ENCODE peak calls at places on chromosomes 1 and 21, in seven cellular contexts. One of them, this sample, is unnamed.

GRCh38 chr1:11520531-11521233 is 41.7 kb downstream of the DISP3 start:
- DNase-seq in mesenchymal stem cell: no peak
- DNase-seq in IMR-90: no peak
- DNase-seq in neuronal stem cell: no peak
- DNase-seq in mesendoderm: no peak
- DNase-seq in trophoblast cell: no peak
- DNase-seq in H1: no peak
- DNase-seq in this sample: no peak

GRCh38 chr1:57064379-57064778 is 98.6 kb upstream of the C8B start:
- DNase-seq in mesenchymal stem cell: no peak
- DNase-seq in H1: no peak
- DNase-seq in trophoblast cell: no peak
- DNase-seq in neuronal stem cell: no peak
- DNase-seq in IMR-90: no peak
- DNase-seq in mesendoderm: no peak
- DNase-seq in this sample: no peak

GRCh38 chr1:208132287-208132882 is 111.8 kb downstream of the PLXNA2 start:
- DNase-seq in IMR-90: peak; percentile 42
- DNase-seq in mesendoderm: peak; percentile 90
- DNase-seq in trophoblast cell: peak; percentile 85
- DNase-seq in H1: peak; percentile 54
- DNase-seq in mesenchymal stem cell: peak; percentile 70
- DNase-seq in neuronal stem cell: peak; percentile 70
- DNase-seq in this sample: peak; percentile 88

GRCh38 chr1:201447911-201448871 is 20.8 kb downstream of the PHLDA3 start:
- DNase-seq in H1: peak; percentile 79
- DNase-seq in IMR-90: peak; percentile 70
- DNase-seq in neuronal stem cell: peak; percentile 69
- DNase-seq in mesenchymal stem cell: peak; percentile 72
- DNase-seq in trophoblast cell: peak; percentile 72
- DNase-seq in mesendoderm: peak; percentile 88
- DNase-seq in this sample: peak; percentile 92

GRCh38 chr21:46119565-46120271 is 21.8 kb downstream of the COL6A2 start:
- DNase-seq in neuronal stem cell: no peak
- DNase-seq in mesenchymal stem cell: no peak
- DNase-seq in trophoblast cell: no peak
- DNase-seq in mesendoderm: no peak
- DNase-seq in IMR-90: no peak
- DNase-seq in H1: no peak
- DNase-seq in this sample: peak; percentile 20

GRCh38 chr1:226687476-226687875 is 51.6 kb downstream of the ITPKB start:
- DNase-seq in mesendoderm: no peak
- DNase-seq in H1: no peak
- DNase-seq in neuronal stem cell: no peak
- DNase-seq in mesenchymal stem cell: no peak
- DNase-seq in trophoblast cell: no peak
- DNase-seq in IMR-90: no peak
- DNase-seq in this sample: no peak

GRCh38 chr1:94180650-94181049 is 56.7 kb downstream of the ARHGAP29 start:
- DNase-seq in IMR-90: peak; percentile 16
- DNase-seq in mesenchymal stem cell: no peak
- DNase-seq in H1: no peak
- DNase-seq in neuronal stem cell: no peak
- DNase-seq in mesendoderm: no peak
- DNase-seq in trophoblast cell: no peak
- DNase-seq in this sample: no peak

GRCh38 chr1:58979677-58980076 is 195.8 kb upstream of the JUN start:
- DNase-seq in mesendoderm: no peak
- DNase-seq in mesenchymal stem cell: no peak
- DNase-seq in neuronal stem cell: no peak
- DNase-seq in IMR-90: no peak
- DNase-seq in trophoblast cell: no peak
- DNase-seq in H1: no peak
- DNase-seq in this sample: no peak

GRCh38 chr1:99004270-99005141 is at the start of gene PLPPR5:
- DNase-seq in neuronal stem cell: peak; percentile 23
- DNase-seq in trophoblast cell: peak; percentile 41
- DNase-seq in mesenchymal stem cell: peak; percentile 31
- DNase-seq in mesendoderm: peak; percentile 45
- DNase-seq in H1: no peak
- DNase-seq in IMR-90: peak; percentile 19
- DNase-seq in this sample: peak; percentile 61

GRCh38 chr1:105088166-105088565 is 1338.5 kb downstream of the AMY1C start:
- DNase-seq in H1: no peak
- DNase-seq in trophoblast cell: no peak
- DNase-seq in IMR-90: no peak
- DNase-seq in neuronal stem cell: no peak
- DNase-seq in mesenchymal stem cell: no peak
- DNase-seq in mesendoderm: no peak
- DNase-seq in this sample: no peak

GRCh38 chr1:44423706-44424546 is 18.9 kb downstream of the RNF220 start:
- DNase-seq in IMR-90: peak; percentile 35
- DNase-seq in trophoblast cell: no peak
- DNase-seq in neuronal stem cell: no peak
- DNase-seq in mesenchymal stem cell: no peak
- DNase-seq in H1: no peak
- DNase-seq in mesendoderm: no peak
- DNase-seq in this sample: no peak

GRCh38 chr21:43916691-43917514 is 51.9 kb downstream of the AGPAT3 start:
- DNase-seq in IMR-90: peak; percentile 21
- DNase-seq in trophoblast cell: no peak
- DNase-seq in neuronal stem cell: no peak
- DNase-seq in mesenchymal stem cell: no peak
- DNase-seq in H1: no peak
- DNase-seq in mesendoderm: no peak
- DNase-seq in this sample: no peak

GRCh38 chr21:45555557-45556301 is 13.5 kb upstream of the SLC19A1 start:
- DNase-seq in IMR-90: peak; percentile 86
- DNase-seq in neuronal stem cell: peak; percentile 82
- DNase-seq in mesenchymal stem cell: peak; percentile 88
- DNase-seq in H1: peak; percentile 83
- DNase-seq in trophoblast cell: peak; percentile 74
- DNase-seq in mesendoderm: peak; percentile 96
- DNase-seq in this sample: peak; percentile 92

DNA sequence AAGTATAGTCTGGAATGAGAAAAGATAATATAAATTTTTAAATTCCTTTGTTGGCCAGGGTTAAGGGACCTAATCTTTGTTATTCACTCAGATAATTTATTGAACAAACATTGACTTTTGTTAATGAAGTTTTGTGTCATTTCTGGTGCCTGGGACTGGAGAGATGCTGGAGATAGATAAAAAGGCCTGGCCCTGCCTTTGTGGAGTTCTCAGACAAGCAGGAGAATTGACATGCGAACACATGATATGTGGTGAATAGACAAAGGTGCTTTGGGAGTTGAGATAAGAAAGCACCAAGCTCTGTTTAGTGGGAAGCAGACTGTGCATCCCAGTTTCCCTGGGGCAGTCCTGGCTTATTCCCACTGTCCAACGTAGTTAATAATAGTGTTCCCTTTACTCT is 8.5 kb downstream of the C1orf21 start:
- DNase-seq in neuronal stem cell: no peak
- DNase-seq in trophoblast cell: no peak
- DNase-seq in mesenchymal stem cell: no peak
- DNase-seq in H1: no peak
- DNase-seq in mesendoderm: no peak
- DNase-seq in IMR-90: no peak
- DNase-seq in this sample: no peak
- H3K18ac ChIP-seq in neuronal stem cell: no peak overlapping the region
- H3K18ac ChIP-seq in trophoblast cell: no peak overlapping the region
- H3K18ac ChIP-seq in mesenchymal stem cell: no peak overlapping the region
- H3K18ac ChIP-seq in H1: no peak overlapping the region
- H3K18ac ChIP-seq in mesendoderm: no peak overlapping the region
- H3K18ac ChIP-seq in IMR-90: no peak overlapping the region
- H3K18ac ChIP-seq in this sample: no peak overlapping the region

DNA sequence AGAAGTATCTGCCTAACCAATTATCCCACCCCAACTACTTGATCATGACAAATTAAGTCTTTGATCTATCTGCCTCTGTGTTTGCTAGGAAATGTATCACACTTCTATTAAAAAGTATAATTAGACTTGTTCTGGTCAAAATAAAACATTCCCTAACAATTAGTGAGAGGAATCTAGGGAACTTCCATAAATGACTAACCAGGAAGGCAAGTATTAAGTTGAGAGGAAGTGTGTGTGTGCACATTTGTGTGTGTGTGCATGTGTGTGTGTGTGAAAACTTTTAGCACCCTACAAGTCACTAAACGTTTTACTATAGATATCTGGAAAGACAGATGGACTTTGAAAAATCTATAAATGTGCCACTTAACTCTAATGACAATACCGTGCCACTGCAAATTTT is 566.9 kb downstream of the PTPRC start:
- DNase-seq in trophoblast cell: no peak
- DNase-seq in mesendoderm: no peak
- DNase-seq in H1: no peak
- DNase-seq in mesenchymal stem cell: no peak
- DNase-seq in IMR-90: peak; percentile 23
- DNase-seq in neuronal stem cell: no peak
- DNase-seq in this sample: no peak
- H3K18ac ChIP-seq in trophoblast cell: no peak overlapping the region
- H3K18ac ChIP-seq in mesendoderm: no peak overlapping the region
- H3K18ac ChIP-seq in H1: no peak overlapping the region
- H3K18ac ChIP-seq in mesenchymal stem cell: no peak overlapping the region
- H3K18ac ChIP-seq in IMR-90: no peak overlapping the region
- H3K18ac ChIP-seq in neuronal stem cell: no peak overlapping the region
- H3K18ac ChIP-seq in this sample: no peak overlapping the region

GRCh38 chr1:87800006-87800405 is 471.3 kb downstream of the LMO4 start:
- DNase-seq in trophoblast cell: peak; percentile 31
- DNase-seq in IMR-90: peak; percentile 40
- DNase-seq in H1: no peak
- DNase-seq in mesendoderm: no peak
- DNase-seq in neuronal stem cell: no peak
- DNase-seq in mesenchymal stem cell: peak; percentile 3
- DNase-seq in this sample: no peak

GRCh38 chr1:87795615-87796337 is 467.1 kb downstream of the LMO4 start:
- DNase-seq in H1: no peak
- DNase-seq in IMR-90: peak; percentile 15
- DNase-seq in mesendoderm: no peak
- DNase-seq in trophoblast cell: no peak
- DNase-seq in neuronal stem cell: no peak
- DNase-seq in mesenchymal stem cell: no peak
- DNase-seq in this sample: no peak

GRCh38 chr1:87794788-87795614 is 466.3 kb downstream of the LMO4 start:
- DNase-seq in H1: no peak
- DNase-seq in mesendoderm: peak; percentile 60
- DNase-seq in mesenchymal stem cell: peak; percentile 52
- DNase-seq in trophoblast cell: peak; percentile 64
- DNase-seq in neuronal stem cell: no peak
- DNase-seq in IMR-90: peak; percentile 87
- DNase-seq in this sample: no peak

GRCh38 chr1:87799451-87799850 is 470.8 kb downstream of the LMO4 start:
- DNase-seq in mesendoderm: no peak
- DNase-seq in H1: no peak
- DNase-seq in mesenchymal stem cell: peak; percentile 71
- DNase-seq in IMR-90: peak; percentile 52
- DNase-seq in trophoblast cell: peak; percentile 40
- DNase-seq in neuronal stem cell: no peak
- DNase-seq in this sample: no peak

GRCh38 chr1:87796521-87796920 is 467.8 kb downstream of the LMO4 start:
- DNase-seq in neuronal stem cell: no peak
- DNase-seq in IMR-90: no peak
- DNase-seq in H1: no peak
- DNase-seq in mesendoderm: no peak
- DNase-seq in trophoblast cell: peak; percentile 59
- DNase-seq in mesenchymal stem cell: no peak
- DNase-seq in this sample: no peak
- H3K18ac ChIP-seq in neuronal stem cell: peak overlapping the region; percentile 44
- H3K18ac ChIP-seq in IMR-90: no peak overlapping the region
- H3K18ac ChIP-seq in H1: no peak overlapping the region
- H3K18ac ChIP-seq in mesendoderm: no peak overlapping the region
- H3K18ac ChIP-seq in trophoblast cell: no peak overlapping the region
- H3K18ac ChIP-seq in mesenchymal stem cell: no peak overlapping the region
- H3K18ac ChIP-seq in this sample: no peak overlapping the region

DNA sequence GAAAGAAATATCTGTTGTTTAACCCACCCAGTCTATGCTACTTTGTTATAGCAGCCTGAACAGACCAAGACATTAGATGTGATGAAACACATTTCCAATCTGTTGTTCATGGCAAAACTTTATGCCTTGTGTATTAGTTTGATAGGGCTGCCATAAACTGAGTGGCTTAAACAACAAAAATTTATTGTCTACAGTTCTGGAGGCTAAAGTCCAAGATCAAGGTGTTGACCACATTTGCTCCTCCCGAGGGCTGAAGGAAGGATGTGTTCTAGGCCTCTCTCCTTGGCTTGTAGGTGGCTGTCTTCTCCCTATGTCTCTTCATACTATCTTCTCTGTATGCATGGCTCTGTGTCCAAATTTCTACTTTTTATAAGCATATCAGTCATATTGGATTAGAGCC is 94.1 kb upstream of the HIVEP3 start:
- DNase-seq in trophoblast cell: no peak
- DNase-seq in mesendoderm: no peak
- DNase-seq in neuronal stem cell: no peak
- DNase-seq in H1: no peak
- DNase-seq in IMR-90: peak; percentile 6
- DNase-seq in mesenchymal stem cell: no peak
- DNase-seq in this sample: no peak
- H3K18ac ChIP-seq in trophoblast cell: no peak overlapping the region
- H3K18ac ChIP-seq in mesendoderm: no peak overlapping the region
- H3K18ac ChIP-seq in neuronal stem cell: no peak overlapping the region
- H3K18ac ChIP-seq in H1: no peak overlapping the region
- H3K18ac ChIP-seq in IMR-90: no peak overlapping the region
- H3K18ac ChIP-seq in mesenchymal stem cell: no peak overlapping the region
- H3K18ac ChIP-seq in this sample: no peak overlapping the region

GRCh38 chr1:61968869-61969268 is 225.8 kb upstream of the L1TD1 start:
- DNase-seq in IMR-90: no peak
- DNase-seq in mesendoderm: no peak
- DNase-seq in mesenchymal stem cell: no peak
- DNase-seq in neuronal stem cell: no peak
- DNase-seq in trophoblast cell: no peak
- DNase-seq in H1: no peak
- DNase-seq in this sample: no peak

GRCh38 chr1:61962631-61963030 is 220.4 kb downstream of the PATJ start:
- DNase-seq in mesenchymal stem cell: no peak
- DNase-seq in mesendoderm: no peak
- DNase-seq in trophoblast cell: no peak
- DNase-seq in IMR-90: no peak
- DNase-seq in H1: no peak
- DNase-seq in neuronal stem cell: no peak
- DNase-seq in this sample: no peak

GRCh38 chr1:61973100-61973837 is 221.4 kb upstream of the L1TD1 start:
- DNase-seq in neuronal stem cell: no peak
- DNase-seq in mesenchymal stem cell: no peak
- DNase-seq in IMR-90: no peak
- DNase-seq in trophoblast cell: peak; percentile 75
- DNase-seq in mesendoderm: no peak
- DNase-seq in H1: no peak
- DNase-seq in this sample: no peak

GRCh38 chr1:61967750-61968149 is 225.5 kb downstream of the PATJ start:
- DNase-seq in IMR-90: peak; percentile 6
- DNase-seq in mesendoderm: peak; percentile 17
- DNase-seq in H1: no peak
- DNase-seq in trophoblast cell: peak; percentile 90
- DNase-seq in mesenchymal stem cell: no peak
- DNase-seq in neuronal stem cell: no peak
- DNase-seq in this sample: no peak
- H3K18ac ChIP-seq in IMR-90: no peak overlapping the region
- H3K18ac ChIP-seq in mesendoderm: no peak overlapping the region
- H3K18ac ChIP-seq in H1: no peak overlapping the region
- H3K18ac ChIP-seq in trophoblast cell: no peak overlapping the region
- H3K18ac ChIP-seq in mesenchymal stem cell: no peak overlapping the region
- H3K18ac ChIP-seq in neuronal stem cell: no peak overlapping the region
- H3K18ac ChIP-seq in this sample: no peak overlapping the region

GRCh38 chr1:34606504-34606903 is 148.3 kb upstream of the GJB5 start:
- DNase-seq in mesendoderm: no peak
- DNase-seq in trophoblast cell: no peak
- DNase-seq in mesenchymal stem cell: no peak
- DNase-seq in H1: no peak
- DNase-seq in neuronal stem cell: no peak
- DNase-seq in IMR-90: no peak
- DNase-seq in this sample: no peak
- H3K18ac ChIP-seq in mesendoderm: no peak overlapping the region
- H3K18ac ChIP-seq in trophoblast cell: no peak overlapping the region
- H3K18ac ChIP-seq in mesenchymal stem cell: no peak overlapping the region
- H3K18ac ChIP-seq in H1: no peak overlapping the region
- H3K18ac ChIP-seq in neuronal stem cell: no peak overlapping the region
- H3K18ac ChIP-seq in IMR-90: no peak overlapping the region
- H3K18ac ChIP-seq in this sample: no peak overlapping the region

This sample was measured in H9.